ENCODE peak calls at places on chromosomes 12 and 14, in four cellular contexts. B is PC-3; E is stimulated activated effector memory CD8-positive, alpha-beta T cell treated with anti-CD3 and anti-CD28 coated beads, Interleukin-12 subunit alpha, Interleukin-12 subunit beta, amount 100 ng/mL, for 72 hours; X is thoracic aorta. A is an unnamed sample.

GRCh38 chr12:93990832-93991748 is 157.3 kb upstream of the PLXNC1 start:
- DNase-seq in E (no peak), B (no peak), X (no peak), A (no peak)

GRCh38 chr12:30990316-30990715 is 63.8 kb downstream of the TSPAN11 start:
- DNase-seq in B (no peak), E (no peak), X (no peak), A (no peak)

GRCh38 chr12:29273178-29273843 is 107.7 kb downstream of the ERGIC2 start:
- DNase-seq in B (no peak), E (no peak), X (no peak), A (no peak)

GRCh38 chr12:6465467-6466183 is 4.9 kb downstream of the VAMP1 start:
- DNase-seq in B (peak), E (no peak), X (no peak), A (no peak)

GRCh38 chr14:92108345-92109254 is 2.2 kb upstream of the ATXN3 start:
- DNase-seq in B (no peak), E (no peak), X (no peak), A (no peak)

GRCh38 chr12:47509398-47509851 is 196.4 kb downstream of the RPAP3 start:
- DNase-seq in X (no peak), B (no peak), E (no peak), A (no peak)

GRCh38 chr14:92793709-92794546 is at the start of gene GOLGA5:
- DNase-seq in E (peak), X (peak), B (peak), A (peak)

GRCh38 chr12:69331482-69331845 is 16.7 kb upstream of the LYZ start:
- DNase-seq in X (no peak), E (no peak), B (no peak), A (no peak)

A was measured in stimulated activated CD4-positive, alpha-beta T cell treated with anti-CD3 and anti-CD28 coated beads, Interleukin-4, amount 100 ng/mL, for 1 hour.